ENCODE peak calls at places on chromosomes 6 and 20, in eight cellular contexts. T, U, A, R, X, I, F and W are unnamed samples.
A peak's percentile ranks its signal among the peaks of the same experiment; 100 is the strongest.

GRCh38 chr20:5841492-5841891 is 91.3 kb downstream of the SHLD1 start:
- DNase-seq in A (no peak), I (no peak), R (no peak), X (no peak), F (no peak), U (no peak), T (no peak), W (no peak)

GRCh38 chr6:90216081-90216977 is 80.3 kb downstream of the BACH2 start:
- DNase-seq in R (no peak), U (peak; percentile 9), T (no peak), A (peak; percentile 49), F (no peak), I (peak; percentile 32), X (no peak), W (no peak)

GRCh38 chr6:163243083-163243482 is 171.4 kb upstream of the QKI start:
- DNase-seq in F (no peak), U (no peak), X (peak; percentile 78), T (peak; percentile 31), R (no peak), A (no peak), I (no peak), W (no peak)

GRCh38 chr6:44216677-44217331 is at the start of gene MYMX:
- DNase-seq in I (no peak), A (no peak), X (no peak), R (peak; percentile 75), U (no peak), T (peak; percentile 57), F (no peak), W (no peak)

GRCh38 chr20:62835931-62836861 is 19.3 kb downstream of the COL9A3 start:
- DNase-seq in X (no peak), A (no peak), F (no peak), I (no peak), R (no peak), T (no peak), U (no peak), W (no peak)

GRCh38 chr6:10583509-10583908 is 62.4 kb downstream of the GCNT2 start:
- DNase-seq in A (no peak), U (no peak), X (no peak), R (no peak), F (no peak), I (peak; percentile 50), T (no peak), W (peak; percentile 27)

GRCh38 chr6:157376706-157377230 is 4.2 kb upstream of the ZDHHC14 start:
- DNase-seq in I (no peak), F (peak; percentile 31), X (no peak), A (peak; percentile 17), R (no peak), U (no peak), T (no peak), W (no peak)

GRCh38 chr6:110547266-110547964 is 71.0 kb upstream of the SLC22A16 start:
- DNase-seq in A (no peak), F (no peak), I (no peak), U (no peak), T (no peak), X (no peak), R (no peak), W (no peak)

GRCh38 chr6:89596484-89596883 is 42.1 kb downstream of the LYRM2 start:
- DNase-seq in I (peak; percentile 17), A (no peak), F (no peak), U (no peak), X (no peak), T (no peak), R (no peak), W (no peak)

GRCh38 chr20:43955244-43956191 is 40.9 kb downstream of the TOX2 start:
- DNase-seq in F (peak; percentile 87), X (no peak), U (peak; percentile 78), I (no peak), T (no peak), A (peak; percentile 94), R (no peak), W (peak; percentile 36)

GRCh38 chr20:41344477-41344876 is 3.9 kb downstream of the LPIN3 start:
- DNase-seq in X (no peak), F (no peak), I (no peak), A (no peak), U (no peak), T (peak; percentile 6), R (peak; percentile 39), W (no peak)

GRCh38 chr6:87881342-87881895 is 166.2 kb upstream of the SPACA1 start:
- DNase-seq in X (no peak), T (no peak), R (no peak), F (no peak), I (no peak), A (no peak), U (no peak), W (no peak)

GRCh38 chr20:54115172-54115854 is 44.9 kb upstream of the BCAS1 start:
- DNase-seq in A (peak; percentile 77), U (no peak), T (no peak), I (no peak), F (peak; percentile 16), X (no peak), R (no peak), W (no peak)

GRCh38 chr20:25025091-25025861 is 32.7 kb downstream of the ACSS1 start:
- DNase-seq in T (no peak), I (no peak), F (no peak), R (peak; percentile 14), X (peak; percentile 4), U (no peak), A (no peak), W (no peak)

GRCh38 chr6:67870321-67870720 is 764.8 kb upstream of the ADGRB3 start:
- DNase-seq in F (no peak), R (no peak), A (peak; percentile 80), T (no peak), I (no peak), X (no peak), U (no peak), W (no peak)

GRCh38 chr6:148811472-148811871 is 64.6 kb downstream of the UST start:
- DNase-seq in I (no peak), U (no peak), T (no peak), R (no peak), A (no peak), F (no peak), X (no peak), W (no peak)

DNA sequence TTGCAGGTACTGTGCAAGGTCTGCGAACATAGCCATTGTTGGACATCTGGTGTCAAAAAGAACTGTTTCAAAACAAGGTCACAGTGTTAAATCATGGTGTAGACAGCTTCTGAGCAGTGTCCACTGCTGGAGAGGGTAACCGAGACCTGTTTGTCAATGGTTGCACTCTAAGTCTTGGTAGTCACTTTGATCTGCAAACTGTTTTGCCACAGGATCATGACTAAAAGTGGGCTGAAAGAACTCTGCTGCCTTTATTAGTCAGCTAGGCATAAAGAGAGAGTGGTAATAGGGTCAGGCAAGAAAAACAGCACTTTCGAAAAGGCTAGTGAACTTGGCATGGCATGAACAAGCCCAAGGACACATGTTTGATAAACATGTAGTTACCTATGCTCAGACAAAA is 552.3 kb upstream of the CITED2 start:
- DNase-seq in X (no peak), T (no peak), U (no peak), F (no peak), R (no peak), A (peak; percentile 58), I (no peak), W (no peak)
- H3K4me3 ChIP-seq in X (no peak overlapping the region), T (no peak overlapping the region), U (no peak overlapping the region), F (no peak overlapping the region), R (no peak overlapping the region), A (no peak overlapping the region), I (no peak overlapping the region), W (no peak overlapping the region)

DNA sequence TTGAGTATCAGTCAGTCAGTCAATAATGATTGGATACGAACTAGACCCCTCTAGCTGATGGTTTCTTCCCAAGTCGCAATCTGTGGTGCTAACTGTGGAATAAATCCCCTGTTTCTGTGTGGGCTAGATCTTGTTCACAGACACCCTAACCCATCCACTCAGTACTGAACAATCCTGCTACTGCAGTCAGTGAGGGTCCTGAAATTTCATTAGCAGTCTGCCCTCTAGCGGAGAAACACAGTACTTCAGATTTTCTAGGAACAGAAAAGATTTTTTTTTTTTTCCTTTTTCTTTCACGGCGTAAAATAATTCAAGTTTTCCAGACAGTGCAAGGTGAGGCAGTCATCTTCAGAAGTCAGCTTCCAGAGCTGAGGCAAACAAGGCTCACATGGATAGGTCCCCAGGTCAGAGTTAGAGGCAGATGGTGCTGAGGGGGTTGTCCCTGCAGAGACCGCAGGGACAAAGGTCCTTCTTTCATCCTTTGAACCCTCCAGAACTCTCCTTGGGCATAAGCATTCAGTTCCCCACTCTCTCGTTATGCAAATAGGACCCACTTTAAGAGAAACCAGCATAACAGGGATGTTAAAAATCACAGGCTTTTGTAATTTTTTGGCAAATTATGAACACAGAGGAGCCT is 119.6 kb downstream of the SCML4 start:
- DNase-seq in X (no peak), T (no peak), R (no peak), A (peak; percentile 71), U (no peak), I (peak; percentile 52), F (no peak), W (peak; percentile 27)
- H3K4me3 ChIP-seq in X (peak overlapping the region; percentile 41), T (no peak overlapping the region), R (no peak overlapping the region), A (peak overlapping the region; percentile 17), U (no peak overlapping the region), I (no peak overlapping the region), F (no peak overlapping the region), W (no peak overlapping the region)

GRCh38 chr6:136783021-136783420 is 9.3 kb downstream of the MAP3K5 start:
- DNase-seq in A (no peak), X (no peak), F (no peak), I (no peak), T (no peak), U (no peak), R (no peak), W (no peak)
- H3K4me3 ChIP-seq in A (no peak overlapping the region), X (no peak overlapping the region), F (no peak overlapping the region), I (no peak overlapping the region), T (no peak overlapping the region), U (no peak overlapping the region), R (no peak overlapping the region), W (no peak overlapping the region)

GRCh38 chr6:36714511-36714910 is 16.9 kb downstream of the RAB44 start:
- DNase-seq in X (no peak), A (no peak), U (no peak), I (no peak), R (no peak), T (no peak), F (no peak), W (no peak)

GRCh38 chr6:36716476-36717093 is 19.0 kb downstream of the RAB44 start:
- DNase-seq in A (no peak), R (no peak), I (no peak), T (no peak), U (no peak), F (no peak), X (no peak), W (no peak)

GRCh38 chr6:36717231-36717825 is 19.7 kb downstream of the RAB44 start:
- DNase-seq in I (no peak), R (no peak), U (no peak), X (no peak), F (no peak), T (no peak), A (no peak), W (no peak)

GRCh38 chr6:36713846-36714245 is 16.2 kb downstream of the RAB44 start:
- DNase-seq in U (no peak), I (no peak), X (no peak), T (no peak), F (no peak), A (no peak), R (no peak), W (no peak)

DNA sequence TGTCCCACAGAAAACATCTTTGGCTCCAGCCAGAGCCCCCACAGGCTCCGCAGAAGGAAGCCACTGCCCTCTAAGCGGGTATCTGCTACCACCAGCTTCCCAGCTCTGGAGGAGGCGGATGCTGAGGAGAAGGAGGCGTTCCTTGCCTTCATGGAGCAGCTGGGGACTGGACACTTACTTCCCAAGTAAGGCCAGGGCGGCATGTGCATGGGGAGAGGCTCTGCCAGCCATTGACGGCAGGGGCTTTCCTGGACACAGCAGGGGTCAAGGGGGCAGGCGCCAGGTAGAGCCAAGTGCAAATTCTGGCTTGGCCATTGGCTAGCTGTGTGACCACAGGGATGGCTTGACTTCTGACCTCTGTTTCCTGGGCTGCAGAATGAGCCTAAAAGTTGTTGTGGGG is 17.8 kb downstream of the RAB44 start:
- DNase-seq in R (no peak), I (no peak), T (no peak), X (no peak), A (no peak), U (no peak), F (no peak), W (no peak)
- H3K4me3 ChIP-seq in R (no peak overlapping the region), I (no peak overlapping the region), T (no peak overlapping the region), X (no peak overlapping the region), A (no peak overlapping the region), U (no peak overlapping the region), F (no peak overlapping the region), W (no peak overlapping the region)